ENCODE peak calls at places on chromosomes 6 and 20, in four cellular contexts. B is iPS-NIHi11; P is ELF-1; C is stimulated activated CD4-positive, alpha-beta T cell treated with anti-CD3 and anti-CD28 coated beads, Interleukin-4, amount 100 ng/mL, for 24 hours. S is an unnamed sample.

GRCh38 chr20:10359621-10360040 is 74.4 kb downstream of the MKKS start:
- DNase-seq in P (no peak), C (no peak), B (no peak), S (no peak)

GRCh38 chr6:11064836-11065235 is 20.7 kb upstream of the ELOVL2 start:
- DNase-seq in C (no peak), P (no peak), B (no peak), S (no peak)

GRCh38 chr6:49988900-49989299 is 19.5 kb upstream of the DEFB113 start:
- DNase-seq in B (no peak), C (no peak), P (no peak), S (no peak)

GRCh38 chr6:139409026-139409425 is 34.6 kb upstream of the CITED2 start:
- DNase-seq in C (no peak), B (no peak), P (peak), S (no peak)

GRCh38 chr20:10987651-10988383 is 314.0 kb upstream of the JAG1 start:
- DNase-seq in C (no peak), B (no peak), P (no peak), S (no peak)

GRCh38 chr6:127343753-127344659 is 597 bp upstream of the ECHDC1 start:
- DNase-seq in P (peak), B (peak), C (peak), S (peak)

GRCh38 chr6:34888874-34889555 is at the start of gene ANKS1A:
- DNase-seq in B (peak), C (peak), P (peak), S (peak)

GRCh38 chr6:96841241-96841824 is 4.1 kb upstream of the GPR63 start:
- DNase-seq in B (no peak), C (no peak), P (no peak), S (no peak)

GRCh38 chr6:106117579-106117978 is 31.4 kb downstream of the PRDM1 start:
- DNase-seq in B (no peak), P (no peak), C (peak), S (peak)

GRCh38 chr6:33277663-33278391 is 904 bp downstream of the B3GALT4 start:
- DNase-seq in B (peak), C (peak), P (no peak), S (peak)

GRCh38 chr20:40009542-40009941 is 679.5 kb downstream of the MAFB start:
- DNase-seq in P (no peak), B (no peak), C (no peak), S (no peak)